ENCODE peak calls at places on chromosome 22, in five cellular contexts. V, A, M, I and X are unnamed samples.

GRCh38 chr22:49198705-49199084 is 629.0 kb downstream of the BRD1 start:
- DNase-seq in V (no peak), A (no peak), M (no peak), I (no peak), X (no peak)

GRCh38 chr22:22756109-22756508 is 111.7 kb downstream of the GGTLC2 start:
- DNase-seq in V (no peak), A (no peak), M (no peak), I (no peak), X (no peak)

GRCh38 chr22:44567846-44568493 is 69.9 kb upstream of the RTL6 start:
- DNase-seq in V (peak; percentile 15), A (no peak), M (peak; percentile 9), I (peak; percentile 17), X (peak; percentile 70)

GRCh38 chr22:26735019-26735409 is 77.6 kb downstream of the MIAT start:
- DNase-seq in V (no peak), A (no peak), M (no peak), I (peak; percentile 68), X (no peak)

GRCh38 chr22:42069801-42070516 is 653 bp downstream of the NAGA start:
- DNase-seq in V (no peak), A (no peak), M (no peak), I (no peak), X (no peak)

GRCh38 chr22:45224988-45225731 is 15.5 kb downstream of the KIAA0930 start:
- DNase-seq in V (no peak), A (no peak), M (no peak), I (no peak), X (no peak)

GRCh38 chr22:50581950-50582561 is 593 bp downstream of the CHKB start:
- DNase-seq in V (peak; percentile 13), A (no peak), M (no peak), I (peak; percentile 27), X (peak; percentile 15)

GRCh38 chr22:49368976-49369725 is 458.5 kb downstream of the BRD1 start:
- DNase-seq in V (no peak), A (no peak), M (no peak), I (no peak), X (no peak)

DNA sequence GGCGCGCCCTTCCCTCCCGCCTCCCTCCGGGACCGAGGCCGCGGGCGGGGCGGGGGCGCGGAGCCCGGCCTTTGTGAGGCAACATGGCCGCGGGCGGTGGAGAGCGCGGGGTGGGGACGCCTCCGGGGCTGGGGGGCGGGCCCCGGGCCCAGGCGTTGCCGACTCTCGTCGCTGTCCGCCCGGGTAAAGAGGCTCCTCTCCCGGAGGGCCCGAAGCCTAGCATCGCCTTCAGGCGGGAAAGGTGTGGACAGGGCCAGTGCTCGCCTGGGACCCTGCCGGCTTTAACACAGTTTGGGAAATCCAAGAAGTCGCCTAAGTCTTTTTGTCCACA is 369 bp downstream of the DGCR8 start:
- DNase-seq in V (peak; percentile 50), A (peak; percentile 59), M (no peak), I (no peak), X (peak; percentile 41)
- H3K4me3 ChIP-seq in V (peak overlapping the region; percentile 83), A (peak overlapping the region; percentile 74), M (peak overlapping the region; percentile 84), I (peak overlapping the region; percentile 94), X (peak overlapping the region; percentile 78)

GRCh38 chr22:37519268-37520195 is at the start of gene CARD10:
- DNase-seq in V (peak; percentile 19), A (peak; percentile 74), M (no peak), I (no peak), X (no peak)
- H3K4me3 ChIP-seq in V (peak within 1 kb of the TSS; percentile 62), A (peak within 1 kb of the TSS; percentile 76), M (peak within 1 kb of the TSS; percentile 66), I (peak within 1 kb of the TSS; percentile 94), X (peak within 1 kb of the TSS; percentile 68)

GRCh38 chr22:40178417-40179409 is 988 bp downstream of the TNRC6B start:
- DNase-seq in V (peak; percentile 77), A (no peak), M (no peak), I (peak; percentile 68), X (peak; percentile 54)

GRCh38 chr22:40179535-40179934 is 1.8 kb downstream of the TNRC6B start:
- DNase-seq in V (no peak), A (no peak), M (no peak), I (no peak), X (no peak)

GRCh38 chr22:40182231-40182835 is 4.6 kb downstream of the TNRC6B start:
- DNase-seq in V (peak; percentile 60), A (no peak), M (no peak), I (no peak), X (no peak)

GRCh38 chr22:40181323-40181722 is 3.6 kb downstream of the TNRC6B start:
- DNase-seq in V (no peak), A (no peak), M (no peak), I (no peak), X (no peak)

DNA sequence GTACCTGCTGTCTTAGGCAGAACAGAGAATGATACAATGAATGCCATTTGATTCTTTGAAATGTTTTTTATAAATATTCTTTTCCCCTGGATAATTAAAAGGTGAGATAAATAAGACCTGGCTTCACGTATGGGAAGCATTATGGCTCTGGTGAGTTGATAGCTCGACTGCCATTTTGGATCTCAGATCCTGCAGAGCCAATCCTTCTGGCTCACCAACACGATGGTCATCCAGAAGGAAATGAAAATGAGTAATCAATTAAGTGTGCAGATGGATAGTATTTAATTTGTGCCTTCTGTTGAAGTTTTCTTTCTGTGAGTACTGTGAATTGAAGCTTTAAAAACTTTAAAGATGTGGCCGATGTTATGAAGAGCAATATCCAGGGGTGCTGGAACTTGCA is 2.7 kb downstream of the TNRC6B start:
- DNase-seq in V (no peak), A (no peak), M (no peak), I (no peak), X (no peak)
- H3K4me3 ChIP-seq in V (peak overlapping the region; percentile 76), A (peak overlapping the region; percentile 91), M (peak overlapping the region; percentile 76), I (no peak overlapping the region), X (peak overlapping the region; percentile 69)

GRCh38 chr22:29581799-29582198 is 886 bp upstream of the NIPSNAP1 start:
- DNase-seq in V (no peak), A (peak; percentile 64), M (no peak), I (no peak), X (no peak)
- H3K4me3 ChIP-seq in V (peak overlapping the region; percentile 60), A (peak overlapping the region; percentile 96), M (no peak overlapping the region), I (no peak overlapping the region), X (no peak overlapping the region)

DNA sequence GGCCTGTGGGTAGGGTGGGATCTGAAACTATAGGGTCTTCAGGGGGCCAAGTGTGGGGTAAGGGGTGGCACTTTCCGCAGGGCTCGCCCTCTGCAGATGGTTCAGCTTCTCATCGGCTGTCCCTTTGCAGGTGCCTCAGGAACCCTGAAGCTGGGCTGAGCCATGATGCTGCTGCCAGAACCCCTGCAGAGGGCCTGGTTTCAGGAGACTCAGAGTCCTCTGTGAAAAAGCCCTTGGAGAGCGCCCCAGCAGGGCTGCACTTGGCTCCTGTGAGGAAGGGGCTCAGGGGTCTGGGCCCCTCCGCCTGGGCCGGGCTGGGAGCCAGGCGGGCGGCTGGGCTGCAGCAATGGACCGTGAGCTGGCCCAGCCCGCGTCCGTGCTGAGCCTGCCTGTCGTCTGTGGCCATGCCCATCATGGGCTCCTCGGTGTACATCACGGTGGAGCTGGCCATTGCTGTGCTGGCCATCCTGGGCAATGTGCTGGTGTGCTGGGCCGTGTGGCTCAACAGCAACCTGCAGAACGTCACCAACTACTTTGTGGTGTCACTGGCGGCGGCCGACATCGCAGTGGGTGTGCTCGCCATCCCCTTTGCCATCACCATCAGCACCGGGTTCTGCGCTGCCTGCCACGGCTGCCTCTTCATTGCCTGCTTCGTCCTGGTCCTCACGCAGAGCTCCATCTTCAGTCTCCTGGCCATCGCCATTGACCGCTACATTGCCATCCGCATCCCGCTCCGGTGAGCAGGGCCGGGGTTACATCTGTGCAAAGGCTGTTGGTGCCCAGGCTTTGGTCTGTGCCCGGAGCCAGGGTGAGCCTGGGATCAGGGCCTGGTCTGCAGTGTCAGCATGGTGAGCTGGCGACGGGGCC is 5.8 kb downstream of the ADORA2A start:
- DNase-seq in V (no peak), A (no peak), M (no peak), I (no peak), X (no peak)
- H3K4me3 ChIP-seq in V (no peak overlapping the region), A (no peak overlapping the region), M (no peak overlapping the region), I (no peak overlapping the region), X (no peak overlapping the region)

GRCh38 chr22:25070870-25071465 is 118.5 kb downstream of the KIAA1671 start:
- DNase-seq in V (peak; percentile 39), A (no peak), M (no peak), I (no peak), X (no peak)

GRCh38 chr22:25071720-25072119 is 119.2 kb downstream of the KIAA1671 start:
- DNase-seq in V (no peak), A (no peak), M (no peak), I (no peak), X (no peak)

GRCh38 chr22:25069426-25069757 is 116.9 kb downstream of the KIAA1671 start:
- DNase-seq in V (no peak), A (no peak), M (no peak), I (no peak), X (no peak)

GRCh38 chr22:25068701-25069100 is 116.2 kb downstream of the KIAA1671 start:
- DNase-seq in V (no peak), A (no peak), M (no peak), I (no peak), X (no peak)

GRCh38 chr22:25069758-25070461 is 117.4 kb downstream of the KIAA1671 start:
- DNase-seq in V (no peak), A (no peak), M (no peak), I (no peak), X (no peak)
- H3K4me3 ChIP-seq in V (no peak overlapping the region), A (no peak overlapping the region), M (no peak overlapping the region), I (no peak overlapping the region), X (no peak overlapping the region)

GRCh38 chr22:28674121-28674563 is 5.5 kb downstream of the TTC28 start:
- DNase-seq in V (peak; percentile 72), A (peak; percentile 17), M (peak; percentile 49), I (peak; percentile 89), X (peak; percentile 85)
- H3K4me3 ChIP-seq in V (no peak overlapping the region), A (no peak overlapping the region), M (no peak overlapping the region), I (no peak overlapping the region), X (no peak overlapping the region)

DNA sequence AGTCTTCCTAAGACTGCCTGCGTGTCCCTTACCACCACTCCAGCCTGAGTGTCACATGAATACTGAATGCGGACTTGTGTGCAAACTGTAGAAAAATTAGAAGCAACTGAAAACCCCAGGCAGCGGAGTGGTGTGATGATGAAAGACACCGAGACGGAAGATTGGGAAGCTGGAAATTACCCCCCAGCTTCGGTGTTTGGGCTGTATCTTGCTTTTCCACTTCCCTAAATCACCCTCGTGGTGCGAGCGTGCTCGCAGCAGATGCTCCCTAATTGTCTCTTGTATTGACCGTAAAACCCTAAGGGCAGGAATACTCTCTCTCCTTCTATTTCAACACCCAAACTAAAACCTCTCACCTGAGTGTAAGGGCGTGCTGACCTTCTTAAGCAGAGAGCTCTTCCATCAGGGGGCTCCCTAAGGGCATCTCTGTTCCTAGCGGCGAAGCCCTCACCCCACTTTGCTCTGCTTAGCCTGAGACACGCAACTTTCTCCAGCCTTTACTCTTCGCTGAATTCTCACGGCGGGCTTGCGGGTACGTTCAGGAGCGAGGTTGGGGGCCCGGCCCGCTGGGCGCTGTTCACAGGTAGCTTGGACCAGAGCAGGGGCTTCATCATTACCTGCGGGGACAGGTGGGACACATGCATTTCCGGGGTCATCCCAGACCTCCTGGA is 62.4 kb downstream of the CRYBB2 start:
- DNase-seq in V (no peak), A (no peak), M (no peak), I (no peak), X (no peak)
- H3K4me3 ChIP-seq in V (no peak overlapping the region), A (no peak overlapping the region), M (no peak overlapping the region), I (no peak overlapping the region), X (no peak overlapping the region)